ENCODE peak calls at places on chromosome 5, in five cellular contexts. One of them, this sample, is unnamed.

GRCh38 chr5:107948377-107948776 is 277.6 kb upstream of the EFNA5 start:
- DNase-seq in NB4: no peak
- DNase-seq in MM.1S: no peak
- DNase-seq in HepG2: no peak
- DNase-seq in sigmoid colon: no peak
- DNase-seq in this sample: no peak

GRCh38 chr5:32057157-32058096 is 116.7 kb downstream of the GOLPH3 start:
- DNase-seq in HepG2: no peak
- DNase-seq in MM.1S: no peak
- DNase-seq in sigmoid colon: no peak
- DNase-seq in NB4: no peak
- DNase-seq in this sample: no peak

GRCh38 chr5:25544652-25545249 is 900.0 kb upstream of the CDH10 start:
- DNase-seq in HepG2: peak
- DNase-seq in NB4: peak
- DNase-seq in sigmoid colon: no peak
- DNase-seq in MM.1S: peak
- DNase-seq in this sample: no peak

GRCh38 chr5:12019306-12019705 is 115.1 kb upstream of the CTNND2 start:
- DNase-seq in MM.1S: no peak
- DNase-seq in sigmoid colon: no peak
- DNase-seq in NB4: no peak
- DNase-seq in HepG2: no peak
- DNase-seq in this sample: no peak

GRCh38 chr5:173581408-173582197 is 34.8 kb downstream of the BOD1 start:
- DNase-seq in HepG2: peak
- DNase-seq in MM.1S: peak
- DNase-seq in sigmoid colon: no peak
- DNase-seq in NB4: peak
- DNase-seq in this sample: peak

GRCh38 chr5:4905674-4906528 is 234.2 kb upstream of the ADAMTS16 start:
- DNase-seq in HepG2: peak
- DNase-seq in MM.1S: no peak
- DNase-seq in sigmoid colon: peak
- DNase-seq in NB4: no peak
- DNase-seq in this sample: no peak

GRCh38 chr5:14757853-14758252 is 93.3 kb downstream of the OTULIN start:
- DNase-seq in NB4: peak
- DNase-seq in HepG2: no peak
- DNase-seq in sigmoid colon: no peak
- DNase-seq in MM.1S: no peak
- DNase-seq in this sample: no peak

GRCh38 chr5:66932446-66932845 is 264.2 kb downstream of the CD180 start:
- DNase-seq in HepG2: no peak
- DNase-seq in MM.1S: no peak
- DNase-seq in NB4: no peak
- DNase-seq in sigmoid colon: no peak
- DNase-seq in this sample: no peak

GRCh38 chr5:172173771-172174170 is 14.3 kb downstream of the STK10 start:
- DNase-seq in MM.1S: no peak
- DNase-seq in HepG2: no peak
- DNase-seq in NB4: peak
- DNase-seq in sigmoid colon: no peak
- DNase-seq in this sample: no peak

GRCh38 chr5:88702328-88702727 is 180.7 kb downstream of the MEF2C start:
- DNase-seq in MM.1S: no peak
- DNase-seq in HepG2: no peak
- DNase-seq in NB4: no peak
- DNase-seq in sigmoid colon: no peak
- DNase-seq in this sample: no peak

GRCh38 chr5:174837919-174838902 is 113.8 kb downstream of the MSX2 start:
- DNase-seq in MM.1S: no peak
- DNase-seq in HepG2: no peak
- DNase-seq in NB4: peak
- DNase-seq in sigmoid colon: peak
- DNase-seq in this sample: no peak

GRCh38 chr5:36820900-36821299 is 55.7 kb upstream of the NIPBL start:
- DNase-seq in HepG2: no peak
- DNase-seq in sigmoid colon: no peak
- DNase-seq in NB4: peak
- DNase-seq in MM.1S: no peak
- DNase-seq in this sample: no peak

GRCh38 chr5:139670369-139671095 is 22.4 kb downstream of the CXXC5 start:
- DNase-seq in sigmoid colon: no peak
- DNase-seq in MM.1S: peak
- DNase-seq in HepG2: peak
- DNase-seq in NB4: peak
- DNase-seq in this sample: no peak

GRCh38 chr5:159463590-159464321 is 133.5 kb upstream of the IL12B start:
- DNase-seq in MM.1S: no peak
- DNase-seq in sigmoid colon: no peak
- DNase-seq in NB4: no peak
- DNase-seq in HepG2: peak
- DNase-seq in this sample: no peak

GRCh38 chr5:154830219-154830595 is 20.2 kb downstream of the FAXDC2 start:
- DNase-seq in sigmoid colon: peak
- DNase-seq in MM.1S: no peak
- DNase-seq in NB4: no peak
- DNase-seq in HepG2: no peak
- DNase-seq in this sample: no peak

GRCh38 chr5:43227655-43228054 is 35.6 kb downstream of the NIM1K start:
- DNase-seq in NB4: peak
- DNase-seq in sigmoid colon: no peak
- DNase-seq in HepG2: peak
- DNase-seq in MM.1S: no peak
- DNase-seq in this sample: no peak

GRCh38 chr5:88555658-88556057 is 287.0 kb upstream of the TMEM161B start:
- DNase-seq in MM.1S: peak
- DNase-seq in sigmoid colon: no peak
- DNase-seq in NB4: peak
- DNase-seq in HepG2: no peak
- DNase-seq in this sample: no peak

GRCh38 chr5:18465833-18466681 is 831.8 kb downstream of the TAF11L14 start:
- DNase-seq in HepG2: peak
- DNase-seq in NB4: peak
- DNase-seq in MM.1S: peak
- DNase-seq in sigmoid colon: no peak
- DNase-seq in this sample: no peak

GRCh38 chr5:6721442-6721841 is 8.2 kb downstream of the TENT4A start:
- DNase-seq in HepG2: no peak
- DNase-seq in sigmoid colon: no peak
- DNase-seq in MM.1S: peak
- DNase-seq in NB4: no peak
- DNase-seq in this sample: peak

GRCh38 chr5:132439521-132440206 is 50.9 kb downstream of the IRF1 start:
- DNase-seq in sigmoid colon: peak
- DNase-seq in MM.1S: no peak
- DNase-seq in HepG2: no peak
- DNase-seq in NB4: no peak
- DNase-seq in this sample: no peak

GRCh38 chr5:94389515-94389899 is 228.9 kb downstream of the KIAA0825 start:
- DNase-seq in NB4: no peak
- DNase-seq in HepG2: no peak
- DNase-seq in sigmoid colon: no peak
- DNase-seq in MM.1S: no peak
- DNase-seq in this sample: no peak

GRCh38 chr5:126754609-126755008 is 22.3 kb upstream of the LMNB1 start:
- DNase-seq in sigmoid colon: no peak
- DNase-seq in HepG2: no peak
- DNase-seq in NB4: peak
- DNase-seq in MM.1S: no peak
- DNase-seq in this sample: no peak

GRCh38 chr5:135349886-135350285 is 49.1 kb downstream of the MACROH2A1 start:
- DNase-seq in sigmoid colon: no peak
- DNase-seq in NB4: no peak
- DNase-seq in MM.1S: no peak
- DNase-seq in HepG2: no peak
- DNase-seq in this sample: no peak

GRCh38 chr5:1067141-1068121 is 44.4 kb downstream of the SLC12A7 start:
- DNase-seq in sigmoid colon: no peak
- DNase-seq in NB4: no peak
- DNase-seq in HepG2: no peak
- DNase-seq in MM.1S: no peak
- DNase-seq in this sample: no peak

DNA sequence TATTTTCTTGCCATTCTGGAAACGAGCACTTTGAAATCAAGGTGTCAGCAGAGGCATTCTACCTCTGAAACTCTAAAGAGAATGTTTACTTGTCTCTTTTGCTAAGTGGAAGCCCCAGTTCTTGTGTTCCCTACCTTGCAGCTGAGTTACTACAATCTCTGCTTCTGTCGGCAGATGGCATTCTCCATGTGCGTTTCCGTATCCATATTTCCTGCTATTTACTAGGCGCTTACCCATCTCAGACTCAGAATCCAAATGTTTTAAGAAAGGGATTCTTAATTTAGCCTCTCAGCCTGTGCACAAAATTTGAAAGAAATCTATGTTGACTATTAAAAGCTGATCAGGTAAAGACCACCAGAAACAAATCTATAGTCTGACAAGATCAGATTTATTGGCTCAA is 221.3 kb upstream of the FTMT start:
- DNase-seq in NB4: no peak
- DNase-seq in MM.1S: no peak
- DNase-seq in sigmoid colon: no peak
- DNase-seq in HepG2: peak
- DNase-seq in this sample: no peak
- TF ChIP-seq CTCF in NB4: no peak
- TF ChIP-seq CTCF in MM.1S: no peak
- TF ChIP-seq CTCF in sigmoid colon: no peak
- TF ChIP-seq CTCF in HepG2: peak
- TF ChIP-seq CTCF in this sample: no peak

DNA sequence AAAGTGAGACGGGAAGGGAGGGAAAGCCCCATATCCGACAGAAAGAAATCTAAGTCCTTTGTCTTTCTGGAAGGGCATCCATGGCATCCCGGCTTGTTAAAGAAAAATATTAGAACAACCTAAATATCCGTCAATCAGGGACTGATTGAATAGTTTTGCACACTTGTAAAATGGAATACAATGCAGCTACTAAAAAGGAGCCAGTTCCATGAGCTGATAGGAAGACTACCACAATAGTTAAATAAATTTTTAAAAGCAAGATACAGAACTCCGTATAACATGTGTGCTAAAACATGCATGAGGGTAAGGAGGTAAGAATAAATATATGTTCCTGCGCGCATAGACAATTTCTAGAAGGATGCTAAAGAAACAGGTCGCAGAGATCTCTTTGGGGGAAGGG is 12.8 kb upstream of the GNPDA1 start:
- DNase-seq in sigmoid colon: no peak
- DNase-seq in HepG2: no peak
- DNase-seq in NB4: no peak
- DNase-seq in MM.1S: no peak
- DNase-seq in this sample: no peak
- H3K4me3 ChIP-seq in sigmoid colon: no peak
- H3K4me3 ChIP-seq in HepG2: no peak
- H3K4me3 ChIP-seq in NB4: no peak
- H3K4me3 ChIP-seq in MM.1S: peak
- H3K4me3 ChIP-seq in this sample: peak

GRCh38 chr5:169875091-169875727 is 105.1 kb downstream of the INSYN2B start:
- DNase-seq in NB4: peak
- DNase-seq in MM.1S: no peak
- DNase-seq in HepG2: no peak
- DNase-seq in sigmoid colon: no peak
- DNase-seq in this sample: no peak

GRCh38 chr5:169886033-169886432 is 94.3 kb downstream of the INSYN2B start:
- DNase-seq in NB4: peak
- DNase-seq in sigmoid colon: no peak
- DNase-seq in MM.1S: no peak
- DNase-seq in HepG2: no peak
- DNase-seq in this sample: no peak

GRCh38 chr5:169876376-169876775 is 103.9 kb downstream of the INSYN2B start:
- DNase-seq in MM.1S: no peak
- DNase-seq in NB4: peak
- DNase-seq in HepG2: no peak
- DNase-seq in sigmoid colon: no peak
- DNase-seq in this sample: no peak

GRCh38 chr5:169874626-169875025 is 105.7 kb downstream of the INSYN2B start:
- DNase-seq in MM.1S: no peak
- DNase-seq in HepG2: no peak
- DNase-seq in sigmoid colon: no peak
- DNase-seq in NB4: peak
- DNase-seq in this sample: no peak

DNA sequence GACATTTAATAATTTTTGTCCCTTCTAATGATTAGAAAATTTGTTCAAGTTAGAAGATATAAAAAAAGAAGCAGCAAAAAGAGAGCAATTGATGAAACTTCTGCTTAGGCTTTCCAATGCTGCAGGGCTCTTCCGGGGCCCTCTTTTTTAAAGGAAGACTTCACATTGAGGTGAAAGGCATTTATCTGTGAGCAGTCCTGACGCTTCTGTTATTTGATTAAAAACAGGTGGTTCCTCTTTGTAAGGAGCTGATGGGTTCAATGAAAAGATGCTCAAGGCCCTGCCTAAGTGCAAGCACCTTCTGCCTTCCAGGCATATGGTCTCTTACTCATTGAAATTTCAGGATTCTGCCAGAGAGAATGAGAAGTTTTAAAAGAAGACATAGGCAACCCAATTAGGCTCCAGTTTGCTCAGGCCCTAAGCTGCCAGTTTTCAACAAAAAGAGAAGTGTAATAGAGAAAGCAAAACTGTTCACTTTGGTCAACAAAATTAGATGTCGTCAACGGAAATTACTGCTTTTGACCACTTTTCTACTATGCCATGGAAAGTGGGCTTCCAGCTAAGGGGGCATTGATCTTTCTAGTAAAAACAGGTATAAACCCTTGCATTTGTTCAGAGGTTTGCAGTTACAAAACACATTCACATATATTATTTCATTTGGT is 100.2 kb downstream of the INSYN2B start:
- DNase-seq in NB4: no peak
- DNase-seq in MM.1S: no peak
- DNase-seq in sigmoid colon: no peak
- DNase-seq in HepG2: no peak
- DNase-seq in this sample: no peak
- TF ChIP-seq CTCF in NB4: no peak
- TF ChIP-seq CTCF in MM.1S: no peak
- TF ChIP-seq CTCF in sigmoid colon: no peak
- TF ChIP-seq CTCF in HepG2: no peak
- TF ChIP-seq CTCF in this sample: no peak

GRCh38 chr5:50697739-50698138 is 31.3 kb downstream of the PARP8 start:
- DNase-seq in HepG2: no peak
- DNase-seq in MM.1S: no peak
- DNase-seq in NB4: no peak
- DNase-seq in sigmoid colon: no peak
- DNase-seq in this sample: no peak
- H3K4me3 ChIP-seq in HepG2: no peak
- H3K4me3 ChIP-seq in MM.1S: no peak
- H3K4me3 ChIP-seq in NB4: no peak
- H3K4me3 ChIP-seq in sigmoid colon: no peak
- H3K4me3 ChIP-seq in this sample: no peak

GRCh38 chr5:141863569-141864178 is 14.5 kb downstream of the PCDH1 start:
- DNase-seq in NB4: no peak
- DNase-seq in sigmoid colon: no peak
- DNase-seq in HepG2: no peak
- DNase-seq in MM.1S: no peak
- DNase-seq in this sample: no peak
- TF ChIP-seq CTCF in NB4: no peak
- TF ChIP-seq CTCF in sigmoid colon: no peak
- TF ChIP-seq CTCF in HepG2: no peak
- TF ChIP-seq CTCF in MM.1S: no peak
- TF ChIP-seq CTCF in this sample: no peak

This sample was measured in coronary artery.